ENCODE peak calls at places on chromosome 7, in six cellular contexts. F is sigmoid colon, X is upper lobe of left lung, J is transverse colon, K is K562, N is suprapubic skin. T is an unnamed sample.

GRCh38 chr7:95454438-95454837 is 19.6 kb upstream of the PON2 start:
- DNase-seq in F (no peak), K (no peak), N (no peak), J (no peak), X (no peak), T (no peak)

GRCh38 chr7:32091608-32092210 is 21.5 kb upstream of the PDE1C start:
- DNase-seq in X (no peak), K (no peak), N (no peak), F (no peak), J (no peak), T (no peak)

GRCh38 chr7:141430426-141431142 is 120.6 kb upstream of the AGK start:
- DNase-seq in J (no peak), K (no peak), X (no peak), F (no peak), N (no peak), T (no peak)

GRCh38 chr7:81725496-81726117 is 44.2 kb downstream of the HGF start:
- DNase-seq in J (no peak), N (no peak), K (no peak), F (no peak), X (no peak), T (no peak)

GRCh38 chr7:83976302-83976701 is 218.3 kb downstream of the SEMA3A start:
- DNase-seq in F (no peak), N (no peak), X (no peak), K (peak), J (no peak), T (no peak)

GRCh38 chr7:128172151-128172550 is 68.9 kb upstream of the LEP start:
- DNase-seq in F (no peak), J (no peak), X (no peak), K (no peak), N (no peak), T (no peak)

GRCh38 chr7:35512716-35513115 is 182.2 kb downstream of the HERPUD2 start:
- DNase-seq in X (no peak), J (no peak), K (no peak), N (no peak), F (no peak), T (no peak)

GRCh38 chr7:133023370-133024075 is 58.4 kb downstream of the CHCHD3 start:
- DNase-seq in K (no peak), F (no peak), X (no peak), N (no peak), J (no peak), T (no peak)

GRCh38 chr7:44223362-44224114 is 22.8 kb downstream of the YKT6 start:
- DNase-seq in N (no peak), X (peak), J (no peak), F (peak), K (no peak), T (no peak)

GRCh38 chr7:123675092-123675473 is 19.4 kb downstream of the LMOD2 start:
- DNase-seq in X (no peak), J (no peak), N (no peak), K (no peak), F (no peak), T (no peak)

GRCh38 chr7:132435016-132435990 is 141.0 kb downstream of the PLXNA4 start:
- DNase-seq in K (no peak), F (no peak), N (no peak), X (no peak), J (no peak), T (no peak)

GRCh38 chr7:19798986-19799385 is 25.6 kb upstream of the TMEM196 start:
- DNase-seq in X (no peak), N (no peak), K (no peak), F (no peak), J (no peak), T (no peak)

GRCh38 chr7:101935521-101936141 is 118.2 kb downstream of the CUX1 start:
- DNase-seq in F (peak), N (no peak), X (no peak), J (peak), K (no peak), T (peak)

GRCh38 chr7:15417341-15417988 is 144.3 kb downstream of the AGMO start:
- DNase-seq in J (no peak), F (no peak), N (no peak), K (no peak), X (no peak), T (no peak)

GRCh38 chr7:1857487-1858425 is 187.7 kb downstream of the ELFN1 start:
- DNase-seq in F (peak), X (peak), K (no peak), N (peak), J (no peak), T (no peak)

GRCh38 chr7:74025745-74026144 is 2.2 kb upstream of the ELN start:
- DNase-seq in J (no peak), N (no peak), K (no peak), X (no peak), F (no peak), T (no peak)

GRCh38 chr7:2409745-2410414 is 6.5 kb downstream of the CHST12 start:
- DNase-seq in X (peak), K (peak), F (no peak), J (no peak), N (no peak), T (no peak)

GRCh38 chr7:111863269-111863668 is 301.0 kb upstream of the IMMP2L start:
- DNase-seq in J (no peak), N (no peak), K (no peak), X (no peak), F (peak), T (no peak)

GRCh38 chr7:17706734-17707133 is 233.6 kb downstream of the SNX13 start:
- DNase-seq in N (no peak), X (no peak), J (peak), K (peak), F (peak), T (peak)

GRCh38 chr7:70694357-70694908 is 437.5 kb upstream of the GALNT17 start:
- DNase-seq in J (peak), X (peak), F (no peak), N (no peak), K (no peak), T (peak)

GRCh38 chr7:24239260-24239659 is 44.7 kb upstream of the NPY start:
- DNase-seq in F (no peak), X (no peak), K (no peak), N (no peak), J (no peak), T (no peak)

GRCh38 chr7:4472739-4473138 is 209.4 kb upstream of the FOXK1 start:
- DNase-seq in F (no peak), K (no peak), J (no peak), X (no peak), N (no peak), T (no peak)

GRCh38 chr7:74718336-74718735 is 55.5 kb upstream of the NCF1 start:
- DNase-seq in N (no peak), J (no peak), F (no peak), K (no peak), X (no peak), T (no peak)

GRCh38 chr7:111771638-111772037 is 209.3 kb upstream of the IMMP2L start:
- DNase-seq in N (no peak), X (no peak), J (no peak), F (no peak), K (no peak), T (no peak)

GRCh38 chr7:30936650-30937245 is 25.1 kb downstream of the AQP1 start:
- DNase-seq in F (peak), X (no peak), K (no peak), N (no peak), J (no peak), T (no peak)

GRCh38 chr7:158997110-158997453 is 140.7 kb downstream of the DYNC2I1 start:
- DNase-seq in J (no peak), K (no peak), X (no peak), N (no peak), F (no peak), T (no peak)

GRCh38 chr7:114765331-114766125 is 156.4 kb upstream of the MDFIC start:
- DNase-seq in F (no peak), N (no peak), K (no peak), J (no peak), X (no peak), T (no peak)

GRCh38 chr7:114758661-114759227 is 163.2 kb upstream of the MDFIC start:
- DNase-seq in J (no peak), N (no peak), X (no peak), K (no peak), F (no peak), T (no peak)

GRCh38 chr7:114759347-114760062 is 162.4 kb upstream of the MDFIC start:
- DNase-seq in F (no peak), K (no peak), N (no peak), X (no peak), J (no peak), T (no peak)

GRCh38 chr7:114760477-114760876 is 161.4 kb upstream of the MDFIC start:
- DNase-seq in N (no peak), K (no peak), J (no peak), F (no peak), X (no peak), T (no peak)

DNA sequence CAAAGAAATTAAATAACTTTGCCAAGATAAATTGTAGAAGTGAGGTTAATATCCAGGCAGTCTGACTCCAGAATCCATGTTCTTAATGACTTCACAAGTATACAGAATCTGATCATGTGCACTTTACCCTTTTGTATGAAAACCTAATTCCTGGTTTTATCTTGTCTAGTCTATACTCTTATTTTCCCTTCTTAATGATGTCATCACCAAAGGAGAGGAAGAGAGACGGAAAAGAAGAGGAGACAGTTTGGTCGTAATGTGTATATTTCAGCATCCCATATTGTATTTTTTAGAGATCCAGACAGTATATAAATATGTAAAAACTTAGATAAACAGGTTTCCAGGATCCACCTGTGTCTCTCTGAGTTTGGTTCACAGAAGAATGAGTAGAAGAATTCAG is 159.9 kb upstream of the MDFIC start:
- DNase-seq in F (no peak), X (no peak), K (no peak), J (no peak), N (no peak), T (no peak)
- TF ChIP-seq POLR2AphosphoS5 in F (no peak), X (no peak), K (no peak), J (no peak), N (no peak), T (no peak)

GRCh38 chr7:134787720-134788119 is 8.3 kb downstream of the CALD1 start:
- DNase-seq in F (no peak), K (no peak), N (no peak), J (no peak), X (no peak), T (no peak)

GRCh38 chr7:134787064-134787463 is 7.6 kb downstream of the CALD1 start:
- DNase-seq in N (no peak), X (no peak), J (no peak), F (no peak), K (no peak), T (no peak)

GRCh38 chr7:134792968-134793367 is 13.5 kb downstream of the CALD1 start:
- DNase-seq in N (no peak), K (no peak), J (peak), X (peak), F (no peak), T (no peak)

GRCh38 chr7:134788191-134788590 is 8.8 kb downstream of the CALD1 start:
- DNase-seq in J (no peak), F (no peak), K (no peak), N (no peak), X (no peak), T (no peak)

GRCh38 chr7:134789967-134790685 is 10.7 kb downstream of the CALD1 start:
- DNase-seq in K (no peak), J (no peak), F (peak), N (no peak), X (no peak), T (no peak)
- TF ChIP-seq EP300 in K (no peak), J (peak), F (peak), N (no peak), X (no peak), T (peak)

GRCh38 chr7:94434031-94434430 is 39.3 kb downstream of the COL1A2 start:
- DNase-seq in K (no peak), J (no peak), X (no peak), F (no peak), N (no peak), T (no peak)
- TF ChIP-seq POLR2AphosphoS5 in K (no peak), J (no peak), X (no peak), F (no peak), N (no peak), T (no peak)

DNA sequence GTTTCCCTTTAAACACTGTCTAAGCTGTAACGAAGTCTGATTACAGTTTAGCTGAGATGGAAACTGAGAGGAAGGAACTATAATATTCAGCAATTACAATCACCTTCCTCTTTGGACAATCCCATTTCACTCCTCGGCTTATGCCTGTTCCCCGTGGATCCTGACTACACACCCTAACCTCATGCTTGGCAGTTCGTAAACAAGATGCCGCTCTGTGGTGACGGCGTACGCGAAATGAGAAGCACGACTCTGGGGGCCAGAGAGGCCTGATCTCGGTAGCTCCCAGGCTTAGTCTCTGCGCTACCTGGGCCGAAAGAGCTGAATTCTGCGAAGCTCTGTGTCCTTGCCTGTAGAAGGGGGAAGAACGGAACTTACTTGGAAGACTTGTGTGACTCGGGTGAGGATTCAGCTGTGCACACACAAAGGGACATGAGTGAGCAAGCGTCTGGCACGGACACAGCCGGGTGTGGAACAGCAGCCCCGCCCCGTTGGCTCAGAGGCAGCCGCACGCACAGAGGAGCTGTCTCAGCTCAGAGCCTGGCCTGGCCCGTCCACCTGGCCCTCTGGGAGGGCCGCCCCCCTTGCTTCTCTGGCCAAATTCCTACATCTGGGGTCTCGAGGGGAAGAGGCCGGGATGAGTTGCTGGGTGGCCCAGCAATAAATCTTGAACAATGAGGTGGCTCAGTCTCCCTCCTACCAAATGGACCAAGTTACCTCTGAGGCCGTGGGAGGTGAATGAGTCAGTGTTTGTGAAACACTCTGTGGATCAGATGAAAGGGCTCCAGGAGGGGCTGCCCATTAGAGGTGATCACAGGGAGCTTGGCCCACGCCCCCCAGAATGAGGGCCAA is 83.9 kb downstream of the PDGFA start:
- DNase-seq in X (peak), N (no peak), J (peak), F (peak), K (no peak), T (peak)
- TF ChIP-seq EP300 in X (no peak), N (no peak), J (no peak), F (no peak), K (no peak), T (no peak)

GRCh38 chr7:97117372-97118188 is at the start of gene SDHAF3:
- DNase-seq in X (peak), F (peak), J (peak), K (peak), N (peak), T (peak)
- TF ChIP-seq POLR2AphosphoS5 in X (peak), F (peak), J (peak), K (peak), N (no peak), T (peak)

GRCh38 chr7:151714201-151714600 is 162.7 kb downstream of the PRKAG2 start:
- DNase-seq in J (no peak), F (no peak), X (peak), K (no peak), N (no peak), T (no peak)

GRCh38 chr7:151711435-151711872 is 165.5 kb downstream of the PRKAG2 start:
- DNase-seq in N (no peak), K (no peak), F (no peak), X (no peak), J (no peak), T (no peak)

GRCh38 chr7:151710646-151711434 is 166.1 kb downstream of the PRKAG2 start:
- DNase-seq in J (no peak), K (no peak), X (no peak), N (no peak), F (no peak), T (no peak)

GRCh38 chr7:151710121-151710640 is 166.7 kb downstream of the PRKAG2 start:
- DNase-seq in N (no peak), J (no peak), X (no peak), K (no peak), F (no peak), T (no peak)

DNA sequence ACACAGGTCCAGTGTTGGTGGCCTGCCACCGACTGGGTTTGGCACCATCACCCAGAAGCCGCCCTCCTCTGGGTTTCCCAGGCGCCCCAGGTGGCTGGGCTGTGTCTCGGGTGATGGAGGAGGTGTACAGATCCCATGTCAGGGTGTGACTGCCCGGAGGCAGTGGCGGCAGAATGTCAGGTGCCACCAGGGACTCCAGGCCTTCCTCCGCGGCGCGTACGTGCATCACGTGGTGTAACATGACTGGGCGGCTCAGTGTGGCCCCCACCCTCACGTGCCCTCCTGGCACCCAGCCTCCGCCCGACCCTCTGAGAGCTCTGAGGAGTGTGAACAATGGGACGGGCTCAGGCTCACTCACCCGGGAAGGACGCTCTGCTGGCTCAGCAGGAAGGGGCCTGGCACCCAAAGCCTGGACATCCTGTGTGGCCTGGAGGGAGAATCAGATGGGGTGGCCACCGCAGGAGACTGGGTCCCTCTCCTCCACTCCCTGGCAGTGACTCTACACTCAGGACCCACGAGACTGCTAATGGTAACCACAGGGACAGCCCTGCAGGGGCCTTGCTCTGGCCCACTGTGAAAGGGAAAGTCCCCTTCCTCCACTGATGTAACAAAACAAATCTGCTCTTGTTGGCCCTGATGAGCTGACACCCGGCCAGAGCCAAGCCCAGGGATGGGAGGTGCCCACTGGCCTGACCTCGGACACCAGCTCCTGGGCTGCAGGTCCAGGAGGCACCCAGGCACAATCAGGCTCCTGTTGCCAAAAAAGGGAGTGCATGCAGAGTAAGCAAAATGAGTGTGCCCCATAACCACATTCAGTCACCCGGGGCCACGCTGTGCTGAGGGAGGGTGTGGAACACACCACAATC is 164.8 kb downstream of the PRKAG2 start:
- DNase-seq in X (peak), N (no peak), J (no peak), K (no peak), F (no peak), T (no peak)
- TF ChIP-seq EP300 in X (no peak), N (no peak), J (no peak), K (no peak), F (no peak), T (no peak)

DNA sequence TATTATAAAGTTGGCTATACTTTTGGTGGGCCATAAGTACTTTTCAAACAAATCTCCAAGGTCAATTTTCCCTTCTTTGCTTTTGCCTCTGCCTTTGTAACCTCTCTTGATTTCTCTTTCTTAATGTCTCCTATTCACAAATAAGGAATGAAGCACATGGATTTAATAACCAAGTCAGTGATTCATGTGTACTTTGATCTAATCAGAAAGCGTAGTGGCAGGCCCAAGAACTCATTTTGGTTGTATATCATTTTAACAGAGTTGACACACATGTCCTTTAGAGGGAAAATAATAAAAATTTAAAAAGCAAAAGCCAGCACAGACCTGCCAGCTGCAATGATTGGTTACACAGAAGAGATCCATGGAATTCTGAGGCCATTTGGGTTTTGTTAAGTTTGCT is 93.7 kb downstream of the FZD1 start:
- DNase-seq in N (no peak), K (no peak), F (no peak), J (no peak), X (no peak), T (no peak)
- TF ChIP-seq POLR2AphosphoS5 in N (no peak), K (no peak), F (no peak), J (no peak), X (no peak), T (no peak)

GRCh38 chr7:154653281-154653680 is 349.6 kb downstream of the PAXIP1 start:
- DNase-seq in K (no peak), N (no peak), X (no peak), F (no peak), J (no peak), T (no peak)
- TF ChIP-seq EP300 in K (no peak), N (no peak), X (no peak), F (no peak), J (no peak), T (no peak)

DNA sequence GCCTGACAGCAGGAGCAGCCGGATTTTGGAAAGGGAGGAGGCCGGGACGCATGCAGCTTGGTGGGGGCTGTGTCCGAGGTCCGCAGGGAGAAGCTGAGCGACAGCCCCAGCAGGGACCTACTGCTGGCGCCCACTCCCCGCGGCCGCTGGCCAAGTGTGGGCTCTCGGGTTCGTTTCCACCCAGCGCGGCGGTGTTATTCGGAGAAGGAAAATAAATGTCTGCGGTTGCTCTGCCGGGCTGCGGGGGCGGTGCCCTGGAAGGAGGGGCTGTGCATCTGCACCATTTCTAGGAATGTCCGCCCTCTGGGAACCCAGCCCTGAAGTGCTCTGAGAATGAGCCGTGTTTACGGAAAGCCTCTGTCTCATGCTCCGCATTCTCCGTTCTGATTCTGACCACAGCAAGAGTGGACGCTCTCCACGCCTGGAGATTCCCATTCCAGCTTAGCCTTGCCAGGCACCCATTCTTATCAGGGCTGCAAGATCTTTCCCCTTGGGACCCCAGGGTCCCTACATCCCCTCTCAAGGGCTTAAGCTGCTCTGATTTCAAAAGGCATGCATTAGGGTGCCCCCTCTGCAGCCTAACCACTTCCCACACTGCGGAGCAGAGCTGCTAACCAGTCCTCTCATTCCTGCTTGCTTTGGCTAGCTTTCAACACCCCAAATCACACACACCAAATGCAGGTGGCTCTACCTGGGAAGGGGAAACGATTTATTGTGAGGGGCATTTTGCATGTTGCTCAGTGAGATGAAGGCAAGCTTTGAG is 256.6 kb upstream of the GLI3 start:
- DNase-seq in J (peak), K (peak), X (peak), N (peak), F (peak), T (peak)
- TF ChIP-seq POLR2AphosphoS5 in J (peak), K (no peak), X (peak), N (no peak), F (peak), T (peak)

T was measured in stomach.